ENCODE peak calls at places on chromosomes 12 and 14, in seven cellular contexts. One of them, this sample, is unnamed.

GRCh38 chr12:19978193-19978592 is 390.1 kb upstream of the PDE3A start:
- DNase-seq in body of pancreas: no peak
- DNase-seq in substantia nigra: no peak
- DNase-seq in lower leg skin: no peak
- DNase-seq in EL: peak
- DNase-seq in NCI-H146: no peak
- DNase-seq in ecto neural progenitor cell: no peak
- DNase-seq in this sample: peak

GRCh38 chr12:61452076-61452475 is 808.1 kb upstream of the USP15 start:
- DNase-seq in body of pancreas: no peak
- DNase-seq in substantia nigra: no peak
- DNase-seq in lower leg skin: no peak
- DNase-seq in EL: no peak
- DNase-seq in NCI-H146: no peak
- DNase-seq in ecto neural progenitor cell: no peak
- DNase-seq in this sample: no peak

GRCh38 chr14:96086574-96087077 is 47.5 kb downstream of the C14orf132 start:
- DNase-seq in body of pancreas: no peak
- DNase-seq in substantia nigra: no peak
- DNase-seq in lower leg skin: no peak
- DNase-seq in EL: peak
- DNase-seq in NCI-H146: no peak
- DNase-seq in ecto neural progenitor cell: no peak
- DNase-seq in this sample: no peak

GRCh38 chr12:40054554-40055226 is 51.2 kb downstream of the SLC2A13 start:
- DNase-seq in body of pancreas: no peak
- DNase-seq in substantia nigra: no peak
- DNase-seq in lower leg skin: no peak
- DNase-seq in EL: peak
- DNase-seq in NCI-H146: peak
- DNase-seq in ecto neural progenitor cell: no peak
- DNase-seq in this sample: peak

GRCh38 chr12:51593539-51593938 is 2.5 kb downstream of the SCN8A start:
- DNase-seq in body of pancreas: peak
- DNase-seq in substantia nigra: no peak
- DNase-seq in lower leg skin: no peak
- DNase-seq in EL: peak
- DNase-seq in NCI-H146: no peak
- DNase-seq in ecto neural progenitor cell: peak
- DNase-seq in this sample: peak

GRCh38 chr12:51863363-51863920 is 14.9 kb upstream of the FIGNL2 start:
- DNase-seq in body of pancreas: no peak
- DNase-seq in substantia nigra: no peak
- DNase-seq in lower leg skin: no peak
- DNase-seq in EL: no peak
- DNase-seq in NCI-H146: peak
- DNase-seq in ecto neural progenitor cell: peak
- DNase-seq in this sample: no peak

GRCh38 chr12:43009307-43009706 is 419.8 kb upstream of the PRICKLE1 start:
- DNase-seq in body of pancreas: no peak
- DNase-seq in substantia nigra: no peak
- DNase-seq in lower leg skin: no peak
- DNase-seq in EL: no peak
- DNase-seq in NCI-H146: no peak
- DNase-seq in ecto neural progenitor cell: no peak
- DNase-seq in this sample: no peak

GRCh38 chr14:92863281-92863680 is 59.7 kb upstream of the CHGA start:
- DNase-seq in body of pancreas: no peak
- DNase-seq in substantia nigra: no peak
- DNase-seq in lower leg skin: no peak
- DNase-seq in EL: no peak
- DNase-seq in NCI-H146: peak
- DNase-seq in ecto neural progenitor cell: no peak
- DNase-seq in this sample: no peak

GRCh38 chr14:104084251-104085002 is 1.1 kb upstream of the ASPG start:
- DNase-seq in body of pancreas: no peak
- DNase-seq in substantia nigra: no peak
- DNase-seq in lower leg skin: no peak
- DNase-seq in EL: no peak
- DNase-seq in NCI-H146: no peak
- DNase-seq in ecto neural progenitor cell: no peak
- DNase-seq in this sample: no peak

GRCh38 chr12:124379938-124380754 is 85.3 kb downstream of the RFLNA start:
- DNase-seq in body of pancreas: no peak
- DNase-seq in substantia nigra: peak
- DNase-seq in lower leg skin: peak
- DNase-seq in EL: peak
- DNase-seq in NCI-H146: no peak
- DNase-seq in ecto neural progenitor cell: no peak
- DNase-seq in this sample: peak

GRCh38 chr14:31942216-31942841 is 134.8 kb upstream of the ARHGAP5 start:
- DNase-seq in body of pancreas: no peak
- DNase-seq in substantia nigra: no peak
- DNase-seq in lower leg skin: no peak
- DNase-seq in EL: no peak
- DNase-seq in NCI-H146: no peak
- DNase-seq in ecto neural progenitor cell: no peak
- DNase-seq in this sample: no peak

GRCh38 chr12:77116277-77116676 is 50.9 kb upstream of the E2F7 start:
- DNase-seq in body of pancreas: no peak
- DNase-seq in substantia nigra: no peak
- DNase-seq in lower leg skin: no peak
- DNase-seq in EL: peak
- DNase-seq in NCI-H146: no peak
- DNase-seq in ecto neural progenitor cell: no peak
- DNase-seq in this sample: peak

GRCh38 chr14:90361865-90362557 is 30.3 kb upstream of the NRDE2 start:
- DNase-seq in body of pancreas: no peak
- DNase-seq in substantia nigra: no peak
- DNase-seq in lower leg skin: no peak
- DNase-seq in EL: no peak
- DNase-seq in NCI-H146: no peak
- DNase-seq in ecto neural progenitor cell: no peak
- DNase-seq in this sample: no peak

GRCh38 chr14:68507544-68508081 is 285.3 kb downstream of the ZFP36L1 start:
- DNase-seq in body of pancreas: no peak
- DNase-seq in substantia nigra: no peak
- DNase-seq in lower leg skin: peak
- DNase-seq in EL: no peak
- DNase-seq in NCI-H146: no peak
- DNase-seq in ecto neural progenitor cell: no peak
- DNase-seq in this sample: no peak

GRCh38 chr12:119148049-119148448 is 30.7 kb upstream of the HSPB8 start:
- DNase-seq in body of pancreas: no peak
- DNase-seq in substantia nigra: no peak
- DNase-seq in lower leg skin: no peak
- DNase-seq in EL: no peak
- DNase-seq in NCI-H146: no peak
- DNase-seq in ecto neural progenitor cell: no peak
- DNase-seq in this sample: no peak

GRCh38 chr14:32003585-32003984 is 73.5 kb upstream of the ARHGAP5 start:
- DNase-seq in body of pancreas: no peak
- DNase-seq in substantia nigra: no peak
- DNase-seq in lower leg skin: no peak
- DNase-seq in EL: no peak
- DNase-seq in NCI-H146: peak
- DNase-seq in ecto neural progenitor cell: no peak
- DNase-seq in this sample: no peak

GRCh38 chr14:82070040-82070439 is 536.4 kb upstream of the SEL1L start:
- DNase-seq in body of pancreas: no peak
- DNase-seq in substantia nigra: no peak
- DNase-seq in lower leg skin: no peak
- DNase-seq in EL: no peak
- DNase-seq in NCI-H146: no peak
- DNase-seq in ecto neural progenitor cell: no peak
- DNase-seq in this sample: no peak

GRCh38 chr14:99125616-99126431 is 146.2 kb downstream of the BCL11B start:
- DNase-seq in body of pancreas: no peak
- DNase-seq in substantia nigra: no peak
- DNase-seq in lower leg skin: peak
- DNase-seq in EL: no peak
- DNase-seq in NCI-H146: no peak
- DNase-seq in ecto neural progenitor cell: peak
- DNase-seq in this sample: no peak

GRCh38 chr14:68245146-68246073 is 425.8 kb downstream of the RAD51B start:
- DNase-seq in body of pancreas: no peak
- DNase-seq in substantia nigra: no peak
- DNase-seq in lower leg skin: no peak
- DNase-seq in EL: peak
- DNase-seq in NCI-H146: no peak
- DNase-seq in ecto neural progenitor cell: no peak
- DNase-seq in this sample: no peak

GRCh38 chr12:52209321-52209720 is 17.5 kb upstream of the KRT80 start:
- DNase-seq in body of pancreas: no peak
- DNase-seq in substantia nigra: no peak
- DNase-seq in lower leg skin: peak
- DNase-seq in EL: no peak
- DNase-seq in NCI-H146: no peak
- DNase-seq in ecto neural progenitor cell: no peak
- DNase-seq in this sample: no peak

GRCh38 chr12:76375939-76376338 is 27.7 kb upstream of the BBS10 start:
- DNase-seq in body of pancreas: no peak
- DNase-seq in substantia nigra: no peak
- DNase-seq in lower leg skin: no peak
- DNase-seq in EL: no peak
- DNase-seq in NCI-H146: no peak
- DNase-seq in ecto neural progenitor cell: no peak
- DNase-seq in this sample: no peak

GRCh38 chr12:61272441-61272840 is 987.8 kb upstream of the USP15 start:
- DNase-seq in body of pancreas: no peak
- DNase-seq in substantia nigra: no peak
- DNase-seq in lower leg skin: no peak
- DNase-seq in EL: no peak
- DNase-seq in NCI-H146: no peak
- DNase-seq in ecto neural progenitor cell: no peak
- DNase-seq in this sample: no peak

GRCh38 chr14:93708311-93708734 is 80.0 kb downstream of the PRIMA1 start:
- DNase-seq in body of pancreas: no peak
- DNase-seq in substantia nigra: no peak
- DNase-seq in lower leg skin: no peak
- DNase-seq in EL: no peak
- DNase-seq in NCI-H146: no peak
- DNase-seq in ecto neural progenitor cell: peak
- DNase-seq in this sample: no peak

GRCh38 chr12:114685869-114686268 is 1.9 kb upstream of the TBX3 start:
- DNase-seq in body of pancreas: no peak
- DNase-seq in substantia nigra: no peak
- DNase-seq in lower leg skin: no peak
- DNase-seq in EL: peak
- DNase-seq in NCI-H146: no peak
- DNase-seq in ecto neural progenitor cell: peak
- DNase-seq in this sample: no peak

GRCh38 chr12:7229741-7230140 is 40.3 kb downstream of the PEX5 start:
- DNase-seq in body of pancreas: no peak
- DNase-seq in substantia nigra: no peak
- DNase-seq in lower leg skin: no peak
- DNase-seq in EL: no peak
- DNase-seq in NCI-H146: no peak
- DNase-seq in ecto neural progenitor cell: no peak
- DNase-seq in this sample: no peak

GRCh38 chr14:78469947-78470346 is 299.8 kb downstream of the NRXN3 start:
- DNase-seq in body of pancreas: no peak
- DNase-seq in substantia nigra: no peak
- DNase-seq in lower leg skin: no peak
- DNase-seq in EL: no peak
- DNase-seq in NCI-H146: peak
- DNase-seq in ecto neural progenitor cell: no peak
- DNase-seq in this sample: no peak

GRCh38 chr12:63038361-63039100 is 103.6 kb upstream of the PPM1H start:
- DNase-seq in body of pancreas: no peak
- DNase-seq in substantia nigra: no peak
- DNase-seq in lower leg skin: no peak
- DNase-seq in EL: no peak
- DNase-seq in NCI-H146: no peak
- DNase-seq in ecto neural progenitor cell: no peak
- DNase-seq in this sample: no peak

GRCh38 chr12:108175310-108175709 is 46.2 kb downstream of the WSCD2 start:
- DNase-seq in body of pancreas: no peak
- DNase-seq in substantia nigra: no peak
- DNase-seq in lower leg skin: peak
- DNase-seq in EL: no peak
- DNase-seq in NCI-H146: peak
- DNase-seq in ecto neural progenitor cell: no peak
- DNase-seq in this sample: no peak

GRCh38 chr12:29889737-29890136 is 106.0 kb upstream of the TMTC1 start:
- DNase-seq in body of pancreas: peak
- DNase-seq in substantia nigra: peak
- DNase-seq in lower leg skin: no peak
- DNase-seq in EL: peak
- DNase-seq in NCI-H146: no peak
- DNase-seq in ecto neural progenitor cell: peak
- DNase-seq in this sample: peak

GRCh38 chr12:131357920-131358319 is 353.0 kb upstream of the SFSWAP start:
- DNase-seq in body of pancreas: no peak
- DNase-seq in substantia nigra: no peak
- DNase-seq in lower leg skin: peak
- DNase-seq in EL: no peak
- DNase-seq in NCI-H146: no peak
- DNase-seq in ecto neural progenitor cell: no peak
- DNase-seq in this sample: no peak

GRCh38 chr14:99659333-99659741 is 14.4 kb downstream of the HHIPL1 start:
- DNase-seq in body of pancreas: no peak
- DNase-seq in substantia nigra: no peak
- DNase-seq in lower leg skin: no peak
- DNase-seq in EL: no peak
- DNase-seq in NCI-H146: no peak
- DNase-seq in ecto neural progenitor cell: no peak
- DNase-seq in this sample: no peak

GRCh38 chr14:37194698-37195097 is 3.0 kb upstream of the MIPOL1 start:
- DNase-seq in body of pancreas: no peak
- DNase-seq in substantia nigra: no peak
- DNase-seq in lower leg skin: no peak
- DNase-seq in EL: no peak
- DNase-seq in NCI-H146: no peak
- DNase-seq in ecto neural progenitor cell: no peak
- DNase-seq in this sample: no peak

GRCh38 chr14:77973246-77973645 is 173.3 kb downstream of the ADCK1 start:
- DNase-seq in body of pancreas: no peak
- DNase-seq in substantia nigra: no peak
- DNase-seq in lower leg skin: no peak
- DNase-seq in EL: no peak
- DNase-seq in NCI-H146: no peak
- DNase-seq in ecto neural progenitor cell: no peak
- DNase-seq in this sample: no peak

GRCh38 chr14:74571901-74572828 is 39.9 kb downstream of the LTBP2 start:
- DNase-seq in body of pancreas: no peak
- DNase-seq in substantia nigra: no peak
- DNase-seq in lower leg skin: no peak
- DNase-seq in EL: peak
- DNase-seq in NCI-H146: peak
- DNase-seq in ecto neural progenitor cell: no peak
- DNase-seq in this sample: peak

GRCh38 chr14:51430079-51430478 is 190.0 kb downstream of the TMX1 start:
- DNase-seq in body of pancreas: no peak
- DNase-seq in substantia nigra: no peak
- DNase-seq in lower leg skin: no peak
- DNase-seq in EL: no peak
- DNase-seq in NCI-H146: no peak
- DNase-seq in ecto neural progenitor cell: no peak
- DNase-seq in this sample: no peak